ENCODE peak calls at places on chromosomes 13 and 19, in seven cellular contexts. One of them, this sample, is unnamed.

GRCh38 chr13:113393572-113394503 is 29.9 kb upstream of the GRTP1 start:
- DNase-seq in effector memory CD4-positive, alpha-beta T cell: peak; percentile 66
- DNase-seq in tibial nerve: peak; percentile 63
- DNase-seq in fibroblast of mammary gland: peak; percentile 55
- DNase-seq in fibroblast of the aortic adventitia: peak; percentile 61
- DNase-seq in Peyer's patch: peak; percentile 92
- DNase-seq in astrocyte of the spinal cord: peak; percentile 68
- DNase-seq in this sample: peak; percentile 80

GRCh38 chr19:44635581-44636438 is 7.9 kb upstream of the PVR start:
- DNase-seq in effector memory CD4-positive, alpha-beta T cell: no peak
- DNase-seq in fibroblast of mammary gland: peak; percentile 33
- DNase-seq in fibroblast of the aortic adventitia: peak; percentile 67
- DNase-seq in Peyer's patch: no peak
- DNase-seq in tibial nerve: no peak
- DNase-seq in astrocyte of the spinal cord: peak; percentile 58
- DNase-seq in this sample: peak; percentile 72

GRCh38 chr19:52941941-52942370 is 18.7 kb upstream of the ZNF888 start:
- DNase-seq in tibial nerve: peak; percentile 18
- DNase-seq in Peyer's patch: peak; percentile 61
- DNase-seq in fibroblast of the aortic adventitia: peak; percentile 27
- DNase-seq in astrocyte of the spinal cord: peak; percentile 38
- DNase-seq in effector memory CD4-positive, alpha-beta T cell: no peak
- DNase-seq in fibroblast of mammary gland: peak; percentile 22
- DNase-seq in this sample: peak; percentile 32

GRCh38 chr13:22173605-22174004 is 502.7 kb downstream of the FGF9 start:
- DNase-seq in tibial nerve: no peak
- DNase-seq in Peyer's patch: no peak
- DNase-seq in astrocyte of the spinal cord: peak; percentile 35
- DNase-seq in fibroblast of the aortic adventitia: peak; percentile 33
- DNase-seq in fibroblast of mammary gland: peak; percentile 49
- DNase-seq in effector memory CD4-positive, alpha-beta T cell: no peak
- DNase-seq in this sample: no peak

GRCh38 chr13:21458457-21458815 is 667 bp downstream of the ZDHHC20 start:
- DNase-seq in fibroblast of mammary gland: no peak
- DNase-seq in fibroblast of the aortic adventitia: peak; percentile 8
- DNase-seq in tibial nerve: peak; percentile 18
- DNase-seq in effector memory CD4-positive, alpha-beta T cell: no peak
- DNase-seq in Peyer's patch: peak; percentile 76
- DNase-seq in astrocyte of the spinal cord: no peak
- DNase-seq in this sample: no peak

GRCh38 chr13:89660752-89661151 is 1686.7 kb upstream of the MIR17HG start:
- DNase-seq in effector memory CD4-positive, alpha-beta T cell: no peak
- DNase-seq in astrocyte of the spinal cord: no peak
- DNase-seq in tibial nerve: no peak
- DNase-seq in fibroblast of the aortic adventitia: no peak
- DNase-seq in fibroblast of mammary gland: no peak
- DNase-seq in Peyer's patch: no peak
- DNase-seq in this sample: no peak

GRCh38 chr13:42524487-42525034 is 49.4 kb upstream of the TNFSF11 start:
- DNase-seq in effector memory CD4-positive, alpha-beta T cell: no peak
- DNase-seq in fibroblast of mammary gland: peak; percentile 56
- DNase-seq in tibial nerve: no peak
- DNase-seq in fibroblast of the aortic adventitia: peak; percentile 25
- DNase-seq in astrocyte of the spinal cord: no peak
- DNase-seq in Peyer's patch: peak; percentile 77
- DNase-seq in this sample: peak; percentile 38

GRCh38 chr13:36918246-36919060 is 1.6 kb downstream of the SMAD9 start:
- DNase-seq in effector memory CD4-positive, alpha-beta T cell: no peak
- DNase-seq in fibroblast of mammary gland: peak; percentile 14
- DNase-seq in astrocyte of the spinal cord: peak; percentile 29
- DNase-seq in fibroblast of the aortic adventitia: no peak
- DNase-seq in tibial nerve: peak; percentile 18
- DNase-seq in Peyer's patch: no peak
- DNase-seq in this sample: peak; percentile 29

GRCh38 chr19:13834308-13834790 is 39.1 kb downstream of the ZSWIM4 start:
- DNase-seq in astrocyte of the spinal cord: peak; percentile 51
- DNase-seq in tibial nerve: no peak
- DNase-seq in Peyer's patch: no peak
- DNase-seq in fibroblast of the aortic adventitia: no peak
- DNase-seq in effector memory CD4-positive, alpha-beta T cell: no peak
- DNase-seq in fibroblast of mammary gland: peak; percentile 73
- DNase-seq in this sample: peak; percentile 39

GRCh38 chr13:111909501-111909900 is 157.4 kb upstream of the SOX1 start:
- DNase-seq in astrocyte of the spinal cord: no peak
- DNase-seq in effector memory CD4-positive, alpha-beta T cell: no peak
- DNase-seq in fibroblast of the aortic adventitia: no peak
- DNase-seq in fibroblast of mammary gland: no peak
- DNase-seq in Peyer's patch: peak; percentile 7
- DNase-seq in tibial nerve: no peak
- DNase-seq in this sample: no peak

GRCh38 chr13:77918391-77919261 is at the start of gene EDNRB:
- DNase-seq in fibroblast of the aortic adventitia: peak; percentile 41
- DNase-seq in Peyer's patch: peak; percentile 51
- DNase-seq in tibial nerve: peak; percentile 43
- DNase-seq in effector memory CD4-positive, alpha-beta T cell: no peak
- DNase-seq in fibroblast of mammary gland: peak; percentile 43
- DNase-seq in astrocyte of the spinal cord: peak; percentile 43
- DNase-seq in this sample: peak; percentile 47

GRCh38 chr19:13001502-13002388 is 6.5 kb downstream of the NFIX start:
- DNase-seq in Peyer's patch: no peak
- DNase-seq in tibial nerve: peak; percentile 78
- DNase-seq in effector memory CD4-positive, alpha-beta T cell: no peak
- DNase-seq in fibroblast of the aortic adventitia: peak; percentile 87
- DNase-seq in fibroblast of mammary gland: peak; percentile 65
- DNase-seq in astrocyte of the spinal cord: peak; percentile 70
- DNase-seq in this sample: no peak

GRCh38 chr19:57465680-57466381 is 8.9 kb upstream of the VN1R1 start:
- DNase-seq in tibial nerve: no peak
- DNase-seq in fibroblast of the aortic adventitia: peak; percentile 30
- DNase-seq in astrocyte of the spinal cord: no peak
- DNase-seq in effector memory CD4-positive, alpha-beta T cell: no peak
- DNase-seq in fibroblast of mammary gland: peak; percentile 32
- DNase-seq in Peyer's patch: no peak
- DNase-seq in this sample: peak; percentile 36

GRCh38 chr13:45352031-45352430 is 11.0 kb upstream of the TPT1 start:
- DNase-seq in Peyer's patch: no peak
- DNase-seq in tibial nerve: no peak
- DNase-seq in effector memory CD4-positive, alpha-beta T cell: no peak
- DNase-seq in astrocyte of the spinal cord: no peak
- DNase-seq in fibroblast of the aortic adventitia: no peak
- DNase-seq in fibroblast of mammary gland: no peak
- DNase-seq in this sample: no peak

GRCh38 chr13:95553271-95553588 is 710 bp downstream of the CLDN10 start:
- DNase-seq in astrocyte of the spinal cord: no peak
- DNase-seq in effector memory CD4-positive, alpha-beta T cell: no peak
- DNase-seq in tibial nerve: no peak
- DNase-seq in fibroblast of the aortic adventitia: no peak
- DNase-seq in fibroblast of mammary gland: no peak
- DNase-seq in Peyer's patch: no peak
- DNase-seq in this sample: no peak

GRCh38 chr13:91346848-91347211 is 657 bp upstream of the MIR17HG start:
- DNase-seq in fibroblast of mammary gland: no peak
- DNase-seq in tibial nerve: no peak
- DNase-seq in Peyer's patch: peak; percentile 68
- DNase-seq in astrocyte of the spinal cord: peak; percentile 32
- DNase-seq in effector memory CD4-positive, alpha-beta T cell: peak; percentile 10
- DNase-seq in fibroblast of the aortic adventitia: no peak
- DNase-seq in this sample: peak; percentile 22

GRCh38 chr13:97367427-97367826 is 66.5 kb upstream of the RAP2A start:
- DNase-seq in effector memory CD4-positive, alpha-beta T cell: no peak
- DNase-seq in astrocyte of the spinal cord: peak; percentile 69
- DNase-seq in fibroblast of mammary gland: peak; percentile 84
- DNase-seq in tibial nerve: no peak
- DNase-seq in fibroblast of the aortic adventitia: peak; percentile 56
- DNase-seq in Peyer's patch: no peak
- DNase-seq in this sample: peak; percentile 52

GRCh38 chr13:97371486-97372109 is 62.4 kb upstream of the RAP2A start:
- DNase-seq in Peyer's patch: no peak
- DNase-seq in astrocyte of the spinal cord: no peak
- DNase-seq in fibroblast of mammary gland: no peak
- DNase-seq in effector memory CD4-positive, alpha-beta T cell: no peak
- DNase-seq in fibroblast of the aortic adventitia: no peak
- DNase-seq in tibial nerve: no peak
- DNase-seq in this sample: no peak

GRCh38 chr13:97367016-97367415 is 67.0 kb upstream of the RAP2A start:
- DNase-seq in Peyer's patch: no peak
- DNase-seq in fibroblast of mammary gland: peak; percentile 74
- DNase-seq in effector memory CD4-positive, alpha-beta T cell: no peak
- DNase-seq in astrocyte of the spinal cord: peak; percentile 71
- DNase-seq in tibial nerve: no peak
- DNase-seq in fibroblast of the aortic adventitia: no peak
- DNase-seq in this sample: peak; percentile 29

GRCh38 chr13:97366172-97366688 is 67.7 kb upstream of the RAP2A start:
- DNase-seq in astrocyte of the spinal cord: no peak
- DNase-seq in effector memory CD4-positive, alpha-beta T cell: no peak
- DNase-seq in tibial nerve: no peak
- DNase-seq in fibroblast of mammary gland: peak; percentile 22
- DNase-seq in Peyer's patch: no peak
- DNase-seq in fibroblast of the aortic adventitia: no peak
- DNase-seq in this sample: no peak

DNA sequence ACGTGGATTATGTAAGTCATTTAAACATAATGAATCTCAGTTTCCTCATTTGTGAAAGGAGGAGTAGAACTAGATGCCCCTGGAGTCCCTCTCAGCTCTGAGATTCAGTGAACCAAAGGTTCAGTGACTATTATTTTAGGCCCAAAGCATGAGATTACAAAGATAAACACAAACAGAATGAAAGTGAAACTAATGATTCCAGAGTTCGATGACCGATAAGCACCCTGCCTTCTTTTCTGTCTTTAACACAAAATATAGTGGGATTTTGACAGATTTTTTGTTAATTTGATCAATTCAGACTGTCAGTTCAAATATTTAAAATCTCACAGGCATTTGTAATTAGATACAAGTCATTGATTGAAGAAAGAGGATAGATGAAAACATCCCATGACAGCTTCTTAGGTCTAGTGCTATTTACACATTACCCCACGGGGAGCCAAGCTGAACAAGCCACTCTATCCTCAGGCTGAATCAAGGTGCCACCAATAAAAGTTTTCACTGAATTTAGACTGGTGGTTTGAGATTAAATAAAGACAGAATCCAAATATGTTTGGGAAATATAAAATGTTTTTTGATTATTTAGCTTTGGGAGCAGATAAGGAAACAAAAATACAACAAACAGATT is 64.6 kb upstream of the RAP2A start:
- DNase-seq in tibial nerve: no peak
- DNase-seq in Peyer's patch: no peak
- DNase-seq in fibroblast of the aortic adventitia: peak; percentile 37
- DNase-seq in astrocyte of the spinal cord: no peak
- DNase-seq in effector memory CD4-positive, alpha-beta T cell: no peak
- DNase-seq in fibroblast of mammary gland: peak; percentile 45
- DNase-seq in this sample: peak; percentile 31
- H3K4me3 ChIP-seq in tibial nerve: peak overlapping the region; percentile 21
- H3K4me3 ChIP-seq in Peyer's patch: peak overlapping the region; percentile 40
- H3K4me3 ChIP-seq in fibroblast of the aortic adventitia: peak overlapping the region; percentile 54
- H3K4me3 ChIP-seq in astrocyte of the spinal cord: peak overlapping the region; percentile 17
- H3K4me3 ChIP-seq in effector memory CD4-positive, alpha-beta T cell: peak overlapping the region; percentile 16
- H3K4me3 ChIP-seq in fibroblast of mammary gland: peak overlapping the region; percentile 46
- H3K4me3 ChIP-seq in this sample: peak overlapping the region; percentile 42

DNA sequence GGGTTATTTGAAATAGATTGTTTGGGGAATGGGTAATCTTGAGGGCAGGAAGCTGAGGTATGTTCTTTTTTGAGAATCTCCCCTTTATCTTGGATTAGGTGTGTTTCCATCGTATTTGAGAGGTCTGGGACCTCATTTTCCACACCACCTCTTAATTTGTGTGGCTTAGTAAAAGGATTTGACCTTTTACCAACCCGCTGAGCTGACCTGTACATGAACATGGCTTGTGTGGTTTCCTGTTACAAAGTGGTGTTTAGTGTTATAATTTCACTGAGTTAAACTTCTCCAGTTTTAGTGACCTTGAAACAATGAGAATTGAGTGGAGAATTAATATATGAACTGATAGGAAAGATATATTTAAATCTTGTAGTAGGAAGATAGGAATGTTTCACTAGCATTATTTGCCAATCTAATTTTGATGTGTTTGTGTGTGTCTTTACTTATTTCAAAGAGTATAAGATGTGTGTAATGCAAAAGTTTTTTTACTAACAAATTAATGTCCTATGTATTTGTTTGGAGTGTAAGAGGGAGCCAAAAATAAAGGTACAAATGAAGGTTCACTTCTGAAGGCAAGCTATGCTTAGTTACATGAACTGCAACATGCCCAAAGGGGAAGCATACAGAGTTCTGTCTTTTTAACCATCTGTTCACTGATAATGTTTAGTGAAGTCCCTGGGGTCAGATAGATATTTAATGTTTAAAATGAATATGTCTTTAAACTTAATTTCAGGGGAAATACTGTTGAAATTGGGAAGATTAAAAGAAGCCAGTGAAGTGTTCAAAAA is 17.1 kb downstream of the NAA16 start:
- DNase-seq in astrocyte of the spinal cord: no peak
- DNase-seq in tibial nerve: no peak
- DNase-seq in fibroblast of the aortic adventitia: no peak
- DNase-seq in Peyer's patch: no peak
- DNase-seq in fibroblast of mammary gland: no peak
- DNase-seq in effector memory CD4-positive, alpha-beta T cell: no peak
- DNase-seq in this sample: peak; percentile 17
- H3K4me3 ChIP-seq in astrocyte of the spinal cord: no peak overlapping the region
- H3K4me3 ChIP-seq in tibial nerve: no peak overlapping the region
- H3K4me3 ChIP-seq in fibroblast of the aortic adventitia: no peak overlapping the region
- H3K4me3 ChIP-seq in Peyer's patch: no peak overlapping the region
- H3K4me3 ChIP-seq in fibroblast of mammary gland: no peak overlapping the region
- H3K4me3 ChIP-seq in effector memory CD4-positive, alpha-beta T cell: no peak overlapping the region
- H3K4me3 ChIP-seq in this sample: no peak overlapping the region

GRCh38 chr19:435707-436412 is 25.0 kb downstream of the SHC2 start:
- DNase-seq in Peyer's patch: no peak
- DNase-seq in fibroblast of mammary gland: no peak
- DNase-seq in effector memory CD4-positive, alpha-beta T cell: no peak
- DNase-seq in fibroblast of the aortic adventitia: no peak
- DNase-seq in astrocyte of the spinal cord: no peak
- DNase-seq in tibial nerve: no peak
- DNase-seq in this sample: no peak
- H3K4me3 ChIP-seq in Peyer's patch: no peak overlapping the region
- H3K4me3 ChIP-seq in fibroblast of mammary gland: no peak overlapping the region
- H3K4me3 ChIP-seq in effector memory CD4-positive, alpha-beta T cell: no peak overlapping the region
- H3K4me3 ChIP-seq in fibroblast of the aortic adventitia: no peak overlapping the region
- H3K4me3 ChIP-seq in astrocyte of the spinal cord: no peak overlapping the region
- H3K4me3 ChIP-seq in tibial nerve: no peak overlapping the region
- H3K4me3 ChIP-seq in this sample: no peak overlapping the region

GRCh38 chr19:8504171-8504570 is 1.7 kb upstream of the PRAM1 start:
- DNase-seq in Peyer's patch: no peak
- DNase-seq in astrocyte of the spinal cord: no peak
- DNase-seq in fibroblast of mammary gland: no peak
- DNase-seq in effector memory CD4-positive, alpha-beta T cell: no peak
- DNase-seq in tibial nerve: no peak
- DNase-seq in fibroblast of the aortic adventitia: no peak
- DNase-seq in this sample: no peak

GRCh38 chr19:8503506-8503905 is 1.1 kb upstream of the PRAM1 start:
- DNase-seq in effector memory CD4-positive, alpha-beta T cell: no peak
- DNase-seq in astrocyte of the spinal cord: no peak
- DNase-seq in Peyer's patch: no peak
- DNase-seq in fibroblast of the aortic adventitia: no peak
- DNase-seq in tibial nerve: no peak
- DNase-seq in fibroblast of mammary gland: no peak
- DNase-seq in this sample: no peak

GRCh38 chr19:8501547-8501946 is 893 bp downstream of the PRAM1 start:
- DNase-seq in fibroblast of mammary gland: no peak
- DNase-seq in fibroblast of the aortic adventitia: no peak
- DNase-seq in effector memory CD4-positive, alpha-beta T cell: no peak
- DNase-seq in astrocyte of the spinal cord: no peak
- DNase-seq in tibial nerve: no peak
- DNase-seq in Peyer's patch: no peak
- DNase-seq in this sample: no peak

GRCh38 chr19:8500158-8500557 is 2.3 kb downstream of the PRAM1 start:
- DNase-seq in tibial nerve: no peak
- DNase-seq in astrocyte of the spinal cord: no peak
- DNase-seq in fibroblast of mammary gland: no peak
- DNase-seq in Peyer's patch: no peak
- DNase-seq in fibroblast of the aortic adventitia: no peak
- DNase-seq in effector memory CD4-positive, alpha-beta T cell: no peak
- DNase-seq in this sample: no peak

GRCh38 chr19:8501968-8502367 is 472 bp downstream of the PRAM1 start:
- DNase-seq in fibroblast of the aortic adventitia: no peak
- DNase-seq in Peyer's patch: no peak
- DNase-seq in astrocyte of the spinal cord: no peak
- DNase-seq in fibroblast of mammary gland: no peak
- DNase-seq in effector memory CD4-positive, alpha-beta T cell: no peak
- DNase-seq in tibial nerve: no peak
- DNase-seq in this sample: no peak
- H3K4me3 ChIP-seq in fibroblast of the aortic adventitia: no peak overlapping the region
- H3K4me3 ChIP-seq in Peyer's patch: no peak overlapping the region
- H3K4me3 ChIP-seq in astrocyte of the spinal cord: no peak overlapping the region
- H3K4me3 ChIP-seq in fibroblast of mammary gland: no peak overlapping the region
- H3K4me3 ChIP-seq in effector memory CD4-positive, alpha-beta T cell: no peak overlapping the region
- H3K4me3 ChIP-seq in tibial nerve: no peak overlapping the region
- H3K4me3 ChIP-seq in this sample: no peak overlapping the region

This sample was measured in cardiac fibroblast.